ENCODE peak calls at places on chromosomes 5 and 9, in eight cellular contexts. I is CD8-positive, alpha-beta T cell; V is ascending aorta; A is ovary; N is GM23248; G is A673; T is gastrocnemius medialis; O is neural progenitor cell. P is an unnamed sample. For H3K36me3 and H3K27me3, the result is how much of the 10 kb centered on the place peaks cover.

GRCh38 chr5:94691947-94692346 is 73.5 kb downstream of the SLF1 start:
- DNase-seq in I (no peak), V (no peak), A (no peak), N (peak), G (peak), T (no peak), O (peak), P (no peak)

GRCh38 chr9:110291921-110292575 is 35.7 kb upstream of the TXN start:
- DNase-seq in I (no peak), V (no peak), A (no peak), N (no peak), G (no peak), T (no peak), O (no peak), P (peak)

GRCh38 chr9:37747271-37747753 is 6.3 kb upstream of the TRMT10B start:
- DNase-seq in I (peak), V (no peak), A (peak), N (peak), G (peak), T (peak), O (peak), P (peak)

GRCh38 chr9:98780059-98780749 is 16.2 kb downstream of the ANKS6 start:
- DNase-seq in I (no peak), V (no peak), A (no peak), N (no peak), G (no peak), T (no peak), O (no peak), P (peak)

GRCh38 chr5:35884125-35884788 is 27.6 kb downstream of the IL7R start:
- DNase-seq in I (no peak), V (no peak), A (no peak), N (peak), G (peak), T (no peak), O (no peak), P (no peak)

GRCh38 chr5:68898961-68899471 is 194.8 kb upstream of the SLC30A5 start:
- DNase-seq in I (no peak), V (no peak), A (no peak), N (peak), G (peak), T (no peak), O (peak), P (no peak)

GRCh38 chr9:13661014-13661413 is 381.5 kb upstream of the MPDZ start:
- DNase-seq in I (no peak), V (no peak), A (no peak), N (no peak), G (no peak), T (no peak), O (no peak), P (no peak)

GRCh38 chr5:180113660-180114303 is 42.2 kb upstream of the RNF130 start:
- DNase-seq in I (no peak), V (peak), A (no peak), N (no peak), G (no peak), T (no peak), O (no peak), P (peak)

GRCh38 chr5:37889612-37890317 is 49.9 kb upstream of the GDNF start:
- DNase-seq in I (no peak), V (no peak), A (no peak), N (peak), G (peak), T (no peak), O (no peak), P (no peak)

GRCh38 chr9:135300346-135301141 is 179.0 kb upstream of the PPP1R26 start:
- DNase-seq in I (no peak), V (no peak), A (no peak), N (no peak), G (no peak), T (no peak), O (no peak), P (peak)
- H3K4me3 ChIP-seq in I (no peak), V (no peak), A (no peak), N (no peak), G (no peak), T (no peak), O (no peak), P (no peak)

GRCh38 chr5:7881091-7881490 is 12.1 kb downstream of the MTRR start:
- DNase-seq in I (no peak), V (no peak), A (no peak), N (no peak), G (no peak), T (no peak), O (no peak), P (peak)
- H3K36me3 ChIP-seq in I (under half), V (half or more), A (under half), N (under half), G (half or more), T (under half), O (under half), P (under half)

DNA sequence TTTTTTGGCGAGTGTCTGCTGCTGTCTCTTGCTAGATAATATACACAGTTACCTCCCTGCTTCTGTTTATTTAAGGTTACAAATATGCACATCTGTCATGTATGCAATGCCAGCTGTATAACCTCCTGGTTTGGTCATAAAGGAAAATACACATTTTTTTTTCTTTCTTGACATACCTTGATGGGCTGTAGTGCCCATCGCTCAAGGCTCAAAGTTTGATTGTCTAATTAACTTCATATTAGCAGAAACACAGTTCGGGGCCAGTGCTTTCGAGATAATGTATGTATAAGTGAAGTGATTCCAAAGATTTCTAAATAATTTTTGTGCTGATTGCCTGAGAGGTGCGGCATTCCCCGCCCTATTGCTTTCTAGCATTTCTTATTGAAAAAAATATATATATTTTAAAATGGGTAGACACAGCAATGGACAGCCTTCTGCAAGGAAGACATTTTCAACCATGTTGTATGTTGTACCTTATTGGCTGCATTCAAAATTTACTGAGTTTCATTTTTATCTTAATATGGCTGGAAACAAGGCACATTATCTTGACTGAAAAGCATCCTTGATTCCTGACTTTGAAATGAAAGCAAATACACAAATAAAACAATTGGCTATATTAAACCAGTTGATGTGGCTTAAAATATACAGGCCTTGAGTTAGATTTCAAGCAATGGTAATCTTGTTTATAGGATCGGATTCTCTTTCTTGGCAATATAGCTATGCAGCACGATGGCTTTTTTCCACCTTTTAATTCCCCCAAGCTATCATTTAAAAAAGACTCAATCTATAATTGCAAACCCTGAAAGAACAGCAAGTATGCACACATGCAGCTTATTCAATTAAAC is 206.1 kb downstream of the MEF2C start:
- DNase-seq in I (no peak), V (no peak), A (no peak), N (no peak), G (no peak), T (no peak), O (no peak), P (no peak)
- H3K27me3 ChIP-seq in I (half or more), V (half or more), A (under half), N (half or more), G (under half), T (half or more), O (half or more), P (half or more)

DNA sequence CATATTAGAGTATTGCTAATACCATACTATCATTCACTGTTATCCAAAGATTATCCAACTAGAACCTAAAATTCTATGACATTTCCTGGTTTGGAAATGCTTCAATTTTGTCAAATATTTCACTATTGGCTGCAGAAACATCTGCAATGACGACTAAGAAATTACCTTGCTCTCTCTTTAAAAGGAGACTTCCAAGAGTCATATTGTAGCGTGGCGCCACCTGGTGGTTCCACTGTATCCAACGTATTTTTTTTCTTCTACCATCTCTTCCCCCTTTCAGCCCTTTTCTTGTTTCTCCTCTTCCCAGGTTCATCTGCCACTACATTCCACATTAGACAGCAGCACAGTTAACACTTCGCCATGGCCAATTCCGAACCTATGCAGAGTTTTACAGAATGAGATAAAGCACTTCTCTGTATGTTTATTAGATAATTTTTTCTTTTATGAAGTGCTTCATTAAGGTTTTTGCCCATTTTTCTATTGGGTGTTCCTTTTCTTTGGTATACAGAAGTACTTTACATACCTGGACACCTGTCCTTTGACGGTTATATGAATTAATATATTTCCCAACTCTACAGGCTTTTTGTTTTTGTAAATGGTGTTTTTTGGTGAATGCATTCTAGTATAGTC is 153.5 kb downstream of the CDC42SE2 start:
- DNase-seq in I (peak), V (peak), A (peak), N (peak), G (peak), T (peak), O (peak), P (peak)
- H3K4me3 ChIP-seq in I (no peak), V (no peak), A (no peak), N (no peak), G (no peak), T (no peak), O (no peak), P (no peak)

DNA sequence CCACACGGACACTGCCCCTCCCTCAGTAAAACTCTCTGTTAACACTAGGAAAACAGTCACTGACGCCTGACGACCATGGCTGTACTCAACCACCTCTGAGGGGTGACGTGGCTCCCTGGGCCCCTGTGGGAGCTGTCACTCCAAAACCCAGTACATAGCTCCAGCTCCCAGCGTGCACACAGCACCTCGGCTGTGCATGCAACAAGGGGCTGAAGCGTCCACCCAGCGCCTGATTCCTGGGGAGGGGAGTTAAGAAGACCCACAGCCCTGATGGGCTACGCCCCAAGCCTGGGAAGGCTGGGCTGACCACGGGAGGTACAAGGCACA is 36.3 kb downstream of the SLC12A7 start:
- DNase-seq in I (no peak), V (no peak), A (no peak), N (no peak), G (no peak), T (no peak), O (no peak), P (no peak)
- H3K36me3 ChIP-seq in I (under half), V (under half), A (under half), N (under half), G (under half), T (under half), O (under half), P (under half)

GRCh38 chr5:1704676-1705075 is 95.0 kb downstream of the MRPL36 start:
- DNase-seq in I (no peak), V (no peak), A (no peak), N (no peak), G (no peak), T (no peak), O (no peak), P (no peak)
- H3K27me3 ChIP-seq in I (under half), V (under half), A (under half), N (under half), G (under half), T (under half), O (under half), P (under half)

DNA sequence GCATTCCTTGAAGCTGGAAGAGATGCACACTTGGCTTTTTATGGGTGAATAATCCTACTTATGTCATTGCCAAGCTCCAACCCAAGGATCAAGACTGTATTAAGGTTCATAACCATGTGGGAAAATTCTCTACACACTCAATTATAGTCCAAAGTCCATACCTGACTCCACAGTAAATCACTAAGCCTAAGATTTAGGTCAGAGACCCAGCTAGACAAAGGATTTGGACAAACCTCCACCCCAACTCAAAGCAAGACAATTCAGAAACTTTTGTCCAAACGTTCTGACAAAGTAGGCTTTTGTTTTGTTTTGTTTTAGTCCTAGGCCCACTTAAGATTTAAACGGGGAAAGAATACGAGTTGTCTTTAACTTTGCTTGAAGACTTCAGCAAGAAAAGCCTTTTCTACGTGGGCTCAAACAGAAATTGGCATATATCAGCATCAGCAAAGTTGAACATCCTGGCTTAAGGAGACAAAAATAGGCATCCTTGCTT is 1.7 kb downstream of the MEGF9 start:
- DNase-seq in I (no peak), V (no peak), A (no peak), N (no peak), G (no peak), T (no peak), O (peak), P (no peak)
- H3K4me3 ChIP-seq in I (peak), V (peak), A (peak), N (peak), G (peak), T (peak), O (peak), P (no peak)

DNA sequence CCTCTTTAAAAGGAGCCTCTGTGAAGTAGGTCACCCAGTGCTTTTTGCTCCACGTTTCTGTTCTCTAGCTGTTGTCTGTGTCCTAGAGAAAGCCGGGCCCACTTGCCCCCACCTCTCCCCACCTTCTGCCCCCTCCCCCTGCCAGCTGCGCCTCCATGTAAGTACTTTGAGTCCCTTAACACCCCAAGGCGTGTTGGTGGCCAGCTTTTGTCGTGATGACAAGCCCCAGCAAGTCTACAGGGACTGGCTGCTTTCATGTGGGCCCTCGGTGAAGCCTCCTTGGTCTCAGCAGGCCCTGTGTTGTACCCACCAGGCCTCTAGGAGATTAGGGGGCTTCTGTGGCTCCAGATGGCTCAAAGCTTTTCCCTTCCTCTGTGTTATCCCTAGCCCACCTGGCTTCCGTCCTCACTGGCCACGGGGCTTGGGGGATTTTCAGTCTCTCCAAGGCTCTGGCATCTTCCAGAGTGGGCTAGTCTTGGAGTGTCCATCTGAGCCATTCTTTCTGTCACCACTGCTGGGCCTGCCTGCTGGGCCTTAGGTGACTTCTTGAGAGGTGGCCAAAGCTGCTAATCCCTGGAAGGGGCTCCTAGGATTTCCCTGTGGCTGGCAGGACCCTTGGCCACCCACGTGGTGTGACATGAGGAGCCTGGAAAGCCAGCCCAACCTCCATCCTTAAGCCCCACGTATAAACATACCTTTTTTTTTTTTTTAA is 1.2 kb upstream of the NDST1 start:
- DNase-seq in I (no peak), V (no peak), A (no peak), N (no peak), G (no peak), T (peak), O (no peak), P (no peak)
- H3K36me3 ChIP-seq in I (under half), V (under half), A (under half), N (under half), G (under half), T (under half), O (under half), P (under half)